ENCODE peak calls at places on chromosomes 5 and 9, in four cellular contexts. W is cardiac fibroblast, H is neural crest cell, D is dorsolateral prefrontal cortex. B is an unnamed sample.

GRCh38 chr9:85727500-85727899 is 14.3 kb downstream of the AGTPBP1 start:
- DNase-seq in D (no peak), W (peak), H (no peak), B (no peak)

GRCh38 chr5:148457183-148457620 is 73.4 kb downstream of the FBXO38 start:
- DNase-seq in D (no peak), W (no peak), H (no peak), B (no peak)

GRCh38 chr9:33466565-33467495 is 6.9 kb downstream of the NOL6 start:
- DNase-seq in W (peak), H (peak), D (peak), B (peak)

GRCh38 chr5:170327802-170328201 is 30.2 kb upstream of the LCP2 start:
- DNase-seq in D (no peak), W (no peak), H (no peak), B (peak)

GRCh38 chr5:87598460-87598859 is 185.7 kb upstream of the CCNH start:
- DNase-seq in D (no peak), H (no peak), W (no peak), B (no peak)

GRCh38 chr5:87392170-87392569 is 20.6 kb downstream of the CCNH start:
- DNase-seq in W (no peak), H (no peak), D (no peak), B (no peak)

GRCh38 chr9:114153761-114154596 is 1.4 kb upstream of the COL27A1 start:
- DNase-seq in H (no peak), W (peak), D (no peak), B (no peak)

GRCh38 chr5:132422720-132423442 is 53.4 kb downstream of the SLC22A5 start:
- DNase-seq in W (peak), D (no peak), H (no peak), B (peak)

GRCh38 chr5:1439388-1440097 is 5.7 kb downstream of the SLC6A3 start:
- DNase-seq in W (no peak), D (no peak), H (no peak), B (no peak)

DNA sequence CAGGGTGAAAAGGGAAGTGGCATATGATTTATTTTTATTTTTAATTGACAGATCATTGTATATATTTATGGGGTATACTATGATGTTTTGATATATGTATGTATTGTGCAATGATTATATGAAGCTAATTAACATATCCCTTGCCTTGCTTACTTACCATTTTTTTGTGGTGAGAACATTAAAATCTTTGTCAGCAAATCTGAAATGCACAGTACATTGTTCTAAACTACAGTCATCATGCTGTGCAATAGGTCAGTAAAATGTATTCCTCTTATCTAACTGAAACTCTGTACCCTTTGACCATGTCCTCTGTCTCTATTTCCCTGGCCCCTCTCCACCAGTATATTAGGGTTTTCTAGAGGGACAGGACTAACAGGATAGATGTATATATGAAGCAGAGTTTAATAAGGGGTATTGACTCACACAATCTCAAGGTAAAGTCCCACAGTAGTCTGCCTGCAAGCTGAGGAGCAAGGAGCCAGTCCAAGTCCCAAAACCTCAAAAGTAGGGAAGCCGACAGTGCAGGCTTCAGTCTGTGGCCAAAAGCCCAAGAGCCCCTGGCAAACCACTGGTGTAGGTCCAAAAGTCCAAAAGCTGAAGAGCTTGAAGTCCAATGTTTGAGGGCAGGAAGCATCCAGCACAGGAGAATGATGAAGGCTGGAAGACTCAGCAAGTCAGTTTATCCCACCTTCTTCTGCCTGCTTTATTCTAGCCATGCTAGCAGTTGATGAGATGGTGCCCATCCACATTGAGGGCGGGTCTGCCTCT is 122.2 kb upstream of the FBXL7 start:
- DNase-seq in D (no peak), W (no peak), H (no peak), B (no peak)
- TF ChIP-seq CTCF in D (no peak), W (no peak), H (no peak), B (no peak)

DNA sequence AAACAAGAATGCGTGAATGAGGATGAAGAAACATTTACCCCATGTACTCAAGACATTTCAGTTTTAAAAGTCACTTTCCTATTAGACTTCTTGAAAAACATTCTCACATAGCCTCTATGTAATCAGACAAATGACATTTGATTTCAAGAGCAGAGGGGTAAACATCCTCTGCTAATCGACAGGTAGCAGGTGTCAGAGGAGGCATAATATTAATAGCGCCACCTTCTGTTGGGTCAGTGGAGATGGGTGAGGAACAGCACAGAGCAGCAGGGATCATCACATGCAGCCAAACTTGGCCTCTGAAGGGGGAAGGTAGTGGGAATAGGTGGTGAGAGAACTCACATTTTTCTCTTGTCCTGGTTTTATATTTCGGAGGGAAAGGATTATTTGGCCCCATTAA is 3.3 kb upstream of the LSM11 start:
- DNase-seq in D (no peak), W (no peak), H (no peak), B (no peak)
- TF ChIP-seq CTCF in D (no peak), W (peak), H (peak), B (no peak)

GRCh38 chr9:107274096-107274495 is 9.0 kb upstream of the RAD23B start:
- DNase-seq in W (no peak), D (no peak), H (no peak), B (no peak)
- TF ChIP-seq CTCF in W (no peak), D (no peak), H (peak), B (no peak)

GRCh38 chr5:141182248-141182647 is at the start of gene PCDHB16:
- DNase-seq in H (peak), W (peak), D (no peak), B (no peak)
- TF ChIP-seq CTCF in H (peak), W (peak), D (peak), B (no peak)

DNA sequence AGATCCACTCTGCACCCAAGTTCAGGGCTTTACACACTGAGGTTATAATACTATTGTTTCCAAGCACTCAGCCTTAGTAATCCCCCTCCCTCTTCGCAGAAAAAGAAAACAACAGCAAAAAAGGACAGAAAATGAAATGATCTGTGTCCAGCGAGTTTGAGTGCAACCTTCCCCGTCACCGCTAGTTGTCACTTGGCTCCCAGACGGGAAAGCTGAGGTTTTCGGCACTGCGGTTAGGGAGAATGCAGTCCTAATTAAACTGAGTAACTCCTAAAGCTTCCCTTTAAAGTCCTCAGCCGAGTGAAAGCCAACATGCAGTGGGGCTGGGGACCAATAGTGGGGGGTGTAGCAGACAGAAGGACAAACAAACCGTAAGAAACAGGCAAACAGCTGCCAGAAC is 786 bp downstream of the GLRA1 start:
- DNase-seq in D (peak), H (no peak), W (no peak), B (no peak)
- TF ChIP-seq CTCF in D (no peak), H (peak), W (peak), B (no peak)

DNA sequence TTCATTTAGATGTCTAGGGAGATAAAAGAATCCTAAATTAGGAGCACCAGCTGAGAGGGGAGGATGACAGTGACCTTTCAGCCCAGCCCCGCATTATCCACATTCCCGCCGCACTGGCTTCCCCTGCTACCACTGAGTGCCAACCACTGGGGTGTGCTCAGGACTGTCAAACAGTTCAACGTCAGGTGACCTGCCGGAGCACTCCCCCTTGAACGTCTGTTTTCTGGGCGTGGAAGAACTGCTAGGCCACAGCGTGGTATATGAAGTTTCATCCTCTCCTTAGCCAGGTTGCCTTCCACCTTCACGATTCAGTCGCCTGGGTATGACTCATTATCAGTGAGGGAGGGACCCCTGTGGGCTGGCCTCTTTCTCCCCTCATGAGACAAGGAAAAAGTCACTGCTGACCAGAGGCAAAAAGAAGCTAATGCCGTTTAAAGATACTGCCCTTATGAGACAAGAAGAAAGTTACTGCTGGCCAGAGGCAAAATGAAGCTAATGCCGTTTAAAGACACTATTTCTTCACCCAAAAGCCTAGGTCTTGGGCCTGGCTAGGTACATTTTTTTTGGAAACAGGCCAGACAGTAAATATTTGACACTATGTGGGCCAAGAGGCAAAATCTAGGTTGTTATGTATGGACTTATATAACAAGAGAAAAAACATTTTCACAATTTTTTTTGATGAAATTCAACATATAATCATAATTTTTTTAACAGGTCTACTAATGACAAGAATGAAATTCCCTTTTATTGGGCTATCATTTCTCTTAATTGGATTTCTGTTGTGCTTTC is 4.6 kb downstream of the NMRK1 start:
- DNase-seq in W (no peak), H (no peak), D (no peak), B (no peak)
- TF ChIP-seq CTCF in W (no peak), H (no peak), D (peak), B (no peak)

DNA sequence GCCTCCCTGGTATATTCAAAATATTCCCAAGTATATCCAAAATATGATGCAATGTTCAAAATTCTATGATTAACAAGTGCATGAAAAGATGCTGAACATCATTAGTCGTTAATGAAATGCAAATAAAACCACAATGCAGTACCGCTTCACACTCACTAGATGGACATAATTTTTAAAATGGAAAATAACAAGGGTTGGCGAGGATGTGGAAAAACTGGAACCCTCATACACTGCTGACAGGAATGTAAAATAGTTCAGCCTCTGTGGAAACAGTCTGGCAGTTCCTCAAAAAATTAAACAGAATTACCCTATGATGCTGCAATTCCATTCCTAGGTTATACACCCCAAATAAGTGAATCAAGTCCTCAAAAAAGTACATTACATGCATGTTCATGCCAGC is 36.1 kb upstream of the MYOT start:
- DNase-seq in W (peak), H (no peak), D (no peak), B (no peak)
- TF ChIP-seq CTCF in W (peak), H (peak), D (no peak), B (no peak)

GRCh38 chr9:2065704-2066103 is 50.6 kb downstream of the SMARCA2 start:
- DNase-seq in H (no peak), D (no peak), W (no peak), B (no peak)

DNA sequence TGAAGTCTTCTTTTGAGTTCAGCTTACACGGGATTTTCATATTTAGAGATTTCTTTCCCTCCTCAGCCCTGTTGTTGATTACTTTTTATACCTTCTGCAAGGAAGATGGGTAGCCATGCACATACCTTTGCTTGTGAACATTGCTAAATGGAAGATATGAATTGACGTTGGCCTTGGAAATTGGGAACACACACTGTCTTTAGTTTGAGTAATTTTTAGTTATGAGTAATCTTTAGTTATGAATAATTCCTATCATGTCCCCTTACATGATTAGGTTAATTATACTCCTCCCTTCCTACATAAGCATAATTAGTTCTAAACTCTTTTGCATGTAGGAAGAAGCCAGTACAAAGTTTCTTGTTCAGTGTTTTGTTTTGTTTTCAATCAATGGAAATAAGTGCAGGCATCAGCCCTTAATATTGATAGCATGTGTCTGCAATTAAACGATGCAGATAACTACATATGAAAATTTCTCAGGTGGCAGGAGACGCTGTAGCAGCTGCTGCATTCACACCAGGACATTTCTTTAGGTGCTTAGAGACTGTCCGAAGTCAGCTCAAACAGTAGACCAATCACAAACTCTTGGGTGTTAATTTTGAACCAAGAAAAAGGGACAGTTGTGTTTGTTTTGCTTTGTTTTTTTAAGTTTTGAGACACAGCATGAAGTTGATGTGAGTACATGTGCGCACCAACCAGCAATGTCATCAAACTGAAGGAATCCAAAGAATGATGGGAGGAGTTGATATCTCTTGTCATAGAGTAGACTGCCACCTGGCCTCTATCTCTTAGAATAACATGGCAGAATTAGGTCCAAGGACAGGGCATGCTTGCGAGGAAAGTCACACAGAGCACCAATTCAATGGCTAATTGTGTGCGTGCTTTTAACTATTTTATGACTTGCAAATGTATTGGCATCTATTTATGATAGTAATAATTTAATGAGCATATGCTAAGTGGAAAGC is 51.4 kb downstream of the SMARCA2 start:
- DNase-seq in D (no peak), H (no peak), W (peak), B (no peak)
- TF ChIP-seq CTCF in D (peak), H (no peak), W (no peak), B (no peak)

DNA sequence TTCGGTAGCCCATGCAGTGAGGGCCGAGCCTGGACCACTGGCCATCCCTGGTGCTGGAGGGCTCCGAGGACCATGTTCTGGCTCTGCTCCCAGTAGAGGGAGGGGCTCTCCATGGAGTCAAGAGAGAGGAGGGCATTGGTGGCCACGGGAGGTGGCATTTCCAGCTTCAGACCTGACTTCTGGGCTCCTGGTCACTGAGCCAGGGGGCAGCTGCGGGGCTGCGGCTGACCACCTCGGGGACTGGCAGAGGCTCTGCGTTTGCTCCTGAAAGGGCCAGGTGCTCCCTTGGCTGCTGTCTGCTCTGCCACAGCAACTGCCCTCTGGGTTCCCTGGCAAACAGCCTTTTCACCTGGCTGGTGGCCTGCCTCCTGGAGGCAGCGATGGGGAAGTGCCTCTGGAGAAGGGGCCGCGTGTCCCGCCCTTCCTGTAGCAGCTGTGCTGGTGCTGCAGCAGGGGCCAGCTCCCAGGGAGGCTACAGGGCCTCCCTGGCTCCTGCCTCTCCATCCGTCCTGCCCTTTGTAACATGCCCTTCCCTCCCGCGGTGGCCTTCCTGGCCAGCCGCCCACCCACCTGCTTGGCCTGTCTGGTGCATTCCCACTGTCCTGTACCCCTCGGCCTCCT is 144.6 kb downstream of the CACNA1B start:
- DNase-seq in W (no peak), D (no peak), H (no peak), B (peak)
- TF ChIP-seq CTCF in W (peak), D (no peak), H (peak), B (no peak)

GRCh38 chr5:139137703-139138102 is 60.5 kb downstream of the SIL1 start:
- DNase-seq in H (no peak), D (no peak), W (peak), B (no peak)
- TF ChIP-seq CTCF in H (peak), D (peak), W (peak), B (no peak)

B was measured in lower leg skin.